ENCODE peak calls at places on chromosomes 6 and 20, in seven cellular contexts. J is endothelial cell of umbilical vein, Q is suprapubic skin, H is esophagus muscularis mucosa, Z is IMR-90, L is body of pancreas, U is stomach. N is an unnamed sample.

GRCh38 chr6:21051777-21052176 is 517.5 kb downstream of the CDKAL1 start:
- DNase-seq in L (no peak), Q (no peak), J (no peak), U (no peak), Z (no peak), H (no peak), N (no peak)

GRCh38 chr6:46888031-46888430 is 33.7 kb downstream of the ADGRF5 start:
- DNase-seq in L (no peak), Q (no peak), U (no peak), H (no peak), J (no peak), Z (no peak), N (no peak)

GRCh38 chr6:47525330-47526057 is 47.9 kb downstream of the CD2AP start:
- DNase-seq in Z (no peak), U (no peak), J (peak; percentile 46), Q (no peak), L (no peak), H (no peak), N (no peak)

GRCh38 chr20:49549806-49550551 is 18.0 kb downstream of the PTGIS start:
- DNase-seq in H (no peak), Z (no peak), L (no peak), Q (no peak), J (no peak), U (no peak), N (no peak)

GRCh38 chr6:53795702-53796450 is 1.1 kb downstream of the LRRC1 start:
- DNase-seq in H (no peak), U (peak; percentile 60), Q (peak; percentile 67), L (peak; percentile 51), Z (peak; percentile 28), J (peak; percentile 49), N (peak; percentile 27)

GRCh38 chr6:16761469-16762264 is 407 bp upstream of the ATXN1 start:
- DNase-seq in L (peak; percentile 93), U (peak; percentile 89), J (peak; percentile 89), Q (peak; percentile 95), H (peak; percentile 97), Z (peak; percentile 91), N (peak; percentile 94)

GRCh38 chr20:62566771-62567170 is 75.5 kb upstream of the SLCO4A1 start:
- DNase-seq in L (no peak), U (no peak), Q (no peak), J (no peak), H (no peak), Z (no peak), N (no peak)

GRCh38 chr6:10373642-10374359 is 41.1 kb downstream of the TFAP2A start:
- DNase-seq in H (no peak), J (no peak), L (no peak), Z (peak; percentile 9), Q (no peak), U (no peak), N (no peak)

GRCh38 chr6:12278915-12279314 is 11.2 kb upstream of the EDN1 start:
- DNase-seq in H (no peak), Z (no peak), U (no peak), J (no peak), Q (no peak), L (no peak), N (no peak)

DNA sequence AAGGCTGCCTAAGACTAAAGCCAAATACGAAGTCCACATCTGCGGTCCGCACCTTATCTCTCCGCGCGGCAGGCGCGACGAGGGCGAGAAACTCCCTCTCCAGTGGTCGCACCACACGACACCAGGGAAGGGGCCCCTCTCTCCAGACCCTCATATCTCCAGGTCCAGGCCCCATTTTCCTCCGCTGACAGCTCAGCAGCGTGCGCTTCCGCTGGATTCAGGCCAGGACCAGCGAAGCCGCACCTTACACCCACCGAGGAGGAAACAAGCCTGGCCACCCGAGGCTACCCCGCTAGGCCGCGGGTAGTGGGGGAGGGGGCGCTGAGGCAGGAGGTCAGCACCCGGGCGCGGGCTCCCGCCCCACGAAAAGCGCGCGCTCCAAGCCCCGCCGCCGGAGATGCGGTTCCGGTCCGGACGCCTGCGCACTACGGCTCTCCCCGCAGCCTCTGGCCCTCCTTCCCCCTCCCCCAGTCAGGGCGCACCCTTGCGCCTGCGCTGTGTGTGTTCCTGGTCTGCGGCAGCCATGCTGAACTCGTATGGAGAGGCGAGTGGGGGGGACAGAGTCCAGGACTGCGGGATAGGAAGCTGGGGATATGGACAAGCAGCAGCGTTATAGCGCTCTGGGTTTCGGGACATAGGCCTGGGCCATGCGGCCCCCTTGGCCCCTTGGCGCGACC is at the start of gene BRD2:
- DNase-seq in J (peak; percentile 96), U (peak; percentile 96), Q (peak; percentile 98), L (peak; percentile 95), Z (peak; percentile 95), H (peak; percentile 99), N (peak; percentile 98)
- H3K4me1 ChIP-seq in J (peaks cover 26% of the 10 kb centered on the region), U (peaks cover 36% of the 10 kb centered on the region), Q (peaks cover 22% of the 10 kb centered on the region), L (peaks cover 38% of the 10 kb centered on the region), Z (peaks cover 4% of the 10 kb centered on the region), H (peaks cover 21% of the 10 kb centered on the region), N (no peaks in the 10 kb centered on the region)

GRCh38 chr6:135853227-135853626 is 1.7 kb downstream of the PDE7B start:
- DNase-seq in L (no peak), J (peak; percentile 33), Z (peak; percentile 41), Q (no peak), U (no peak), H (no peak), N (no peak)
- TF ChIP-seq CTCF in L (no peak), J (no peak), Z (no peak), Q (no peak), U (no peak), H (peak; percentile 6), N (no peak)

GRCh38 chr6:143842902-143843688 is at the start of gene LTV1:
- DNase-seq in L (peak; percentile 96), J (peak; percentile 97), Z (peak; percentile 96), U (peak; percentile 96), Q (peak; percentile 98), H (peak; percentile 99), N (peak; percentile 98)
- TF ChIP-seq POLR2A in L (peak; percentile 85), J (peak; percentile 92), Z (peak; percentile 89), U (peak; percentile 34), Q (no peak), H (peak; percentile 18), N (peak; percentile 65)

GRCh38 chr6:13662651-13663334 is 47.7 kb downstream of the NOL7 start:
- DNase-seq in J (no peak), Z (no peak), U (no peak), H (no peak), Q (no peak), L (no peak), N (no peak)

GRCh38 chr6:13667655-13668054 is 44.0 kb downstream of the RANBP9 start:
- DNase-seq in Q (no peak), L (no peak), J (no peak), U (no peak), Z (no peak), H (no peak), N (no peak)

GRCh38 chr6:13663986-13664385 is 47.6 kb downstream of the RANBP9 start:
- DNase-seq in L (no peak), J (no peak), H (no peak), Q (no peak), U (no peak), Z (no peak), N (no peak)

GRCh38 chr6:13666194-13667105 is 45.2 kb downstream of the RANBP9 start:
- DNase-seq in H (no peak), Z (no peak), L (no peak), Q (no peak), J (no peak), U (no peak), N (no peak)

GRCh38 chr6:13664703-13665352 is 46.8 kb downstream of the RANBP9 start:
- DNase-seq in Z (peak; percentile 70), J (no peak), U (no peak), H (no peak), Q (no peak), L (no peak), N (no peak)
- H3K4me1 ChIP-seq in Z (peaks cover 5% of the 10 kb centered on the region), J (no peaks in the 10 kb centered on the region), U (peaks cover 89% of the 10 kb centered on the region), H (peaks cover 27% of the 10 kb centered on the region), Q (peaks cover 48% of the 10 kb centered on the region), L (peaks cover 55% of the 10 kb centered on the region), N (no peaks in the 10 kb centered on the region)

GRCh38 chr6:147684906-147685305 is 176.4 kb downstream of the SAMD5 start:
- DNase-seq in J (no peak), L (no peak), Z (no peak), Q (no peak), U (no peak), H (no peak), N (no peak)
- TF ChIP-seq CTCF in J (no peak), L (no peak), Z (no peak), Q (no peak), U (no peak), H (no peak), N (no peak)

GRCh38 chr6:73516712-73517489 is 3.9 kb downstream of the EEF1A1 start:
- DNase-seq in Q (no peak), Z (peak; percentile 14), J (peak; percentile 14), U (no peak), L (no peak), H (no peak), N (no peak)

GRCh38 chr6:73521351-73522254 is 771 bp upstream of the EEF1A1 start:
- DNase-seq in J (peak; percentile 91), Q (peak; percentile 91), H (no peak), Z (peak; percentile 91), L (no peak), U (no peak), N (no peak)

GRCh38 chr6:73520688-73521350 is at the start of gene EEF1A1:
- DNase-seq in Q (peak; percentile 100), Z (peak; percentile 100), U (peak; percentile 99), L (peak; percentile 100), H (peak; percentile 100), J (peak; percentile 100), N (peak; percentile 100)

GRCh38 chr6:73523434-73524123 is 2.7 kb upstream of the EEF1A1 start:
- DNase-seq in H (no peak), L (peak; percentile 81), Q (peak; percentile 81), U (peak; percentile 75), Z (peak; percentile 16), J (peak; percentile 71), N (peak; percentile 77)

DNA sequence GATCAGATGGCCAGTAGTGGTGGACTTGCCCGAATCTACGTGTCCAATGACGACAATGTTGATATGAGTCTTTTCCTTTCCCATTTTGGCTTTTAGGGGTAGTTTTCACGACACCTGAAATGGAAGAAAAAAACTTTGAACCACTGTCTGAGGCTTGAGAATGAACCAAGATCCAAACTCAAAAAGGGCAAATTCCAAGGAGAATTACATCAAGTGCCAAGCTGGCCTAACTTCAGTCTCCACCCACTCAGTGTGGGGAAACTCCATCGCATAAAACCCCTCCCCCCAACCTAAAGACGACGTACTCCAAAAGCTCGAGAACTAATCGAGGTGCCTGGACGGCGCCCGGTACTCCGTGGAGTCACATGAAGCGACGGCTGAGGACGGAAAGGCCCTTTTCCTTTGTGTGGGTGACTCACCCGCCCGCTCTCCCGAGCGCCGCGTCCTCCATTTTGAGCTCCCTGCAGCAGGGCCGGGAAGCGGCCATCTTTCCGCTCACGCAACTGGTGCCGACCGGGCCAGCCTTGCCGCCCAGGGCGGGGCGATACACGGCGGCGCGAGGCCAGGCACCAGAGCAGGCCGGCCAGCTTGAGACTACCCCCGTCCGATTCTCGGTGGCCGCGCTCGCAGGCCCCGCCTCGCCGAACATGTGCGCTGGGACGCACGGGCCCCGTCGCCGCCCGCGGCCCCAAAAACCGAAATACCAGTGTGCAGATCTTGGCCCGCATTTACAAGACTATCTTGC is 717 bp downstream of the EEF1A1 start:
- DNase-seq in H (no peak), U (peak; percentile 73), L (peak; percentile 68), Q (peak; percentile 90), Z (peak; percentile 78), J (peak; percentile 76), N (peak; percentile 77)
- TF ChIP-seq POLR2A in H (peak; percentile 6), U (no peak), L (no peak), Q (no peak), Z (no peak), J (no peak), N (no peak)

GRCh38 chr6:42279144-42279781 is 61.6 kb upstream of the MRPS10 start:
- DNase-seq in H (no peak), Q (no peak), U (no peak), Z (peak; percentile 71), L (no peak), J (no peak), N (no peak)
- H3K4me1 ChIP-seq in H (peaks cover 55% of the 10 kb centered on the region), Q (peaks cover 28% of the 10 kb centered on the region), U (peaks cover 36% of the 10 kb centered on the region), Z (peaks cover 40% of the 10 kb centered on the region), L (no peaks in the 10 kb centered on the region), J (peaks cover 13% of the 10 kb centered on the region), N (no peaks in the 10 kb centered on the region)

N was measured in right lobe of liver.